ENCODE peak calls at places on chromosomes 12 and 14, in four cellular contexts. P, N, L and A are unnamed samples.

GRCh38 chr14:37253905-37254304 is 56.2 kb downstream of the MIPOL1 start:
- DNase-seq in N (no peak), P (peak), L (no peak), A (no peak)

GRCh38 chr12:84842406-84843013 is 70.1 kb downstream of the SLC6A15 start:
- DNase-seq in L (no peak), P (no peak), N (no peak), A (no peak)

GRCh38 chr12:31582155-31582554 is 8.8 kb downstream of the DENND5B start:
- DNase-seq in L (no peak), P (no peak), N (no peak), A (no peak)

GRCh38 chr12:89663577-89664357 is 44.9 kb downstream of the ATP2B1 start:
- DNase-seq in L (no peak), P (no peak), N (no peak), A (no peak)

GRCh38 chr14:93329965-93330608 is 2.7 kb downstream of the BTBD7 start:
- DNase-seq in L (no peak), P (no peak), N (no peak), A (no peak)

GRCh38 chr12:24903305-24904088 is 45.4 kb downstream of the BCAT1 start:
- DNase-seq in L (no peak), P (no peak), N (no peak), A (no peak)

GRCh38 chr14:73759183-73759713 is 45.1 kb upstream of the PNMA1 start:
- DNase-seq in L (peak), N (peak), P (peak), A (peak)

GRCh38 chr14:53331247-53331646 is 178.1 kb upstream of the DDHD1 start:
- DNase-seq in P (no peak), N (no peak), L (no peak), A (no peak)

GRCh38 chr12:91704446-91704845 is 441.2 kb downstream of the BTG1 start:
- DNase-seq in L (no peak), N (no peak), P (no peak), A (no peak)

GRCh38 chr12:66120477-66120876 is 10.1 kb downstream of the LLPH start:
- DNase-seq in N (no peak), P (no peak), L (no peak), A (no peak)

GRCh38 chr14:105470812-105471771 is 3.5 kb upstream of the CRIP2 start:
- DNase-seq in L (no peak), N (no peak), P (no peak), A (no peak)

GRCh38 chr12:74537126-74537706 is 419 bp upstream of the ATXN7L3B start:
- DNase-seq in P (no peak), L (no peak), N (no peak), A (no peak)

GRCh38 chr12:101747695-101748094 is 8.4 kb upstream of the SYCP3 start:
- DNase-seq in P (no peak), L (no peak), N (no peak), A (no peak)

GRCh38 chr14:56085471-56085870 is 32.7 kb upstream of the PELI2 start:
- DNase-seq in N (no peak), P (no peak), L (no peak), A (no peak)

GRCh38 chr12:115491851-115492250 is 785.6 kb downstream of the MED13L start:
- DNase-seq in N (no peak), P (no peak), L (no peak), A (peak)

GRCh38 chr14:60204104-60204842 is 39.1 kb upstream of the DHRS7 start:
- DNase-seq in L (no peak), N (peak), P (no peak), A (no peak)

GRCh38 chr14:104876251-104876699 is 11.2 kb downstream of the CEP170B start:
- DNase-seq in L (no peak), P (no peak), N (no peak), A (no peak)

GRCh38 chr14:99408286-99408970 is 72.2 kb downstream of the SETD3 start:
- DNase-seq in P (no peak), L (no peak), N (no peak), A (no peak)

GRCh38 chr14:56657604-56658003 is 78.0 kb downstream of the TMEM260 start:
- DNase-seq in L (no peak), P (no peak), N (no peak), A (no peak)

GRCh38 chr12:110796952-110797351 is 49.8 kb upstream of the CCDC63 start:
- DNase-seq in P (no peak), L (no peak), N (no peak), A (no peak)

GRCh38 chr12:9390761-9391160 is 182.6 kb upstream of the PZP start:
- DNase-seq in L (no peak), P (no peak), N (no peak), A (no peak)